ENCODE peak calls at places on chromosomes 1 and 21, in five cellular contexts. E is neural progenitor cell, O is GM23338, S is keratinocyte, I is fibroblast of lung. V is an unnamed sample.

GRCh38 chr1:226064168-226064815 is 1.8 kb downstream of the H3-3A start:
- DNase-seq in E (no peak), O (no peak), S (no peak), I (peak), V (peak)

GRCh38 chr1:27935721-27936120 is 921 bp downstream of the SMPDL3B start:
- DNase-seq in E (no peak), O (no peak), S (no peak), I (no peak), V (no peak)

GRCh38 chr1:13808729-13809131 is 108.7 kb downstream of the PRDM2 start:
- DNase-seq in E (peak), O (no peak), S (no peak), I (peak), V (no peak)

GRCh38 chr1:156104065-156104810 is 10.3 kb upstream of the LMNA start:
- DNase-seq in E (no peak), O (peak), S (no peak), I (peak), V (no peak)

GRCh38 chr1:55214903-55215193 is 316 bp downstream of the USP24 start:
- DNase-seq in E (peak), O (peak), S (no peak), I (peak), V (no peak)

GRCh38 chr1:179168526-179168925 is 61.0 kb downstream of the ABL2 start:
- DNase-seq in E (no peak), O (no peak), S (no peak), I (no peak), V (no peak)

GRCh38 chr1:55216078-55216477 is 914 bp upstream of the USP24 start:
- DNase-seq in E (no peak), O (peak), S (no peak), I (no peak), V (no peak)

GRCh38 chr1:79648124-79648523 is 641.6 kb upstream of the ADGRL4 start:
- DNase-seq in E (no peak), O (no peak), S (no peak), I (no peak), V (no peak)

GRCh38 chr1:153386500-153386901 is 4.4 kb downstream of the S100A8 start:
- DNase-seq in E (no peak), O (no peak), S (no peak), I (no peak), V (no peak)

GRCh38 chr21:37266515-37267221 is 466 bp downstream of the VPS26C start:
- DNase-seq in E (peak), O (no peak), S (no peak), I (peak), V (no peak)

GRCh38 chr1:176643536-176643935 is 180.6 kb downstream of the PAPPA2 start:
- DNase-seq in E (no peak), O (no peak), S (no peak), I (peak), V (no peak)

GRCh38 chr1:210556475-210556874 is 227.8 kb downstream of the HHAT start:
- DNase-seq in E (no peak), O (no peak), S (no peak), I (no peak), V (no peak)

GRCh38 chr1:117244306-117244705 is 33.6 kb upstream of the VTCN1 start:
- DNase-seq in E (no peak), O (no peak), S (no peak), I (no peak), V (no peak)

GRCh38 chr1:46401964-46402626 is 8.0 kb downstream of the FAAH start:
- DNase-seq in E (peak), O (peak), S (peak), I (peak), V (no peak)

GRCh38 chr1:113654883-113655282 is 104.4 kb downstream of the PHTF1 start:
- DNase-seq in E (no peak), O (no peak), S (no peak), I (no peak), V (no peak)

GRCh38 chr1:183822081-183822611 is 17.2 kb downstream of the RGL1 start:
- DNase-seq in E (no peak), O (no peak), S (no peak), I (peak), V (no peak)

GRCh38 chr1:27570823-27571222 is 33.1 kb downstream of the AHDC1 start:
- DNase-seq in E (peak), O (peak), S (no peak), I (no peak), V (no peak)

GRCh38 chr1:240004086-240004749 is 87.5 kb upstream of the FMN2 start:
- DNase-seq in E (peak), O (peak), S (no peak), I (no peak), V (peak)

GRCh38 chr1:53549781-53550180 is 90.6 kb downstream of the DMRTB1 start:
- DNase-seq in E (no peak), O (no peak), S (no peak), I (no peak), V (no peak)

GRCh38 chr1:228379165-228379460 is 27.5 kb downstream of the TRIM11 start:
- DNase-seq in E (peak), O (peak), S (no peak), I (peak), V (no peak)

GRCh38 chr1:56502700-56503245 is 76.6 kb downstream of the PLPP3 start:
- DNase-seq in E (no peak), O (no peak), S (no peak), I (peak), V (no peak)

GRCh38 chr1:12180315-12180714 is 13.5 kb downstream of the TNFRSF1B start:
- DNase-seq in E (no peak), O (no peak), S (no peak), I (no peak), V (no peak)

GRCh38 chr1:21536223-21536622 is 27.0 kb downstream of the ALPL start:
- DNase-seq in E (no peak), O (no peak), S (no peak), I (no peak), V (no peak)

GRCh38 chr1:114453361-114453784 is 57.6 kb downstream of the TRIM33 start:
- DNase-seq in E (no peak), O (no peak), S (no peak), I (no peak), V (no peak)

GRCh38 chr1:21541835-21542234 is 32.6 kb downstream of the ALPL start:
- DNase-seq in E (no peak), O (no peak), S (no peak), I (peak), V (no peak)

DNA sequence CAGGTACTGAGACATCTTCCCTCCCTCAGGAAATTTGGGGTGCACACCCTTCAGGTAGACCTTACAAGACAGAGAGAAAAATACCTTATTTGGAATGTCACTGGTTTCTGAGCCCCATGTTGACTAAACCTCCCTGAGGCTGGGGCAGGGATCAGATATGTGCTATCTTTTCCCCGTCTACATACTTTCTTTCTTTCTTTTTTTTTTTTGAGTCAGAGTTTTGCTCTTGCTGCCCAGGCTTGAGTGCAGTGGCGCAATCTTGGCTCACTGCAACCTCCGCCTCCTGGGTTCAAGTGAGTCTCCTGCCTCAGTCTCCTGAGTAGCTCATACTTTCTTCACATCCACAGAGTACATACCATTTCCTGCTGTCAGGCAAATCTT is 1.6 kb downstream of the CYB5R1 start:
- DNase-seq in E (no peak), O (no peak), S (peak), I (no peak), V (no peak)
- H3K4me2 ChIP-seq in E (no peak), O (no peak), S (peak), I (no peak), V (peak)

DNA sequence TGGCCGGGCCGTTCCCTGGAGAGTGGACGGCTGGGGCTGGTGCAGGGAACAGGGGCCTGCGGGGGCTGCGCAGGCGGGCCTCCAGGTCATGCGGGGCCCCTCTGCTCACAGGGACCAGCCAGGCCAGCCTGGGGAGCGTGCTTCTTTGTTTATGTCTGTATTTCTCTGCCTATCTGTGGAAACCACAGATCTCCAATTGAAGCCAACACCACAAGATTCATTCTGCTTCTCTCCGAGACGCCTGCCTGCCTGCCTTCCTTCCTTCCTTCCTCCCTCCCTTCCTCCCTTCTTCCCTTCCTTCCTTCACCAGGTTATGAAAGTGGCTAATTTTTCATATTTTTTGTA is 39.9 kb upstream of the HMGN1 start:
- DNase-seq in E (no peak), O (no peak), S (no peak), I (no peak), V (no peak)
- H3K4me3 ChIP-seq in E (peak), O (peak), S (no peak), I (no peak), V (peak)

DNA sequence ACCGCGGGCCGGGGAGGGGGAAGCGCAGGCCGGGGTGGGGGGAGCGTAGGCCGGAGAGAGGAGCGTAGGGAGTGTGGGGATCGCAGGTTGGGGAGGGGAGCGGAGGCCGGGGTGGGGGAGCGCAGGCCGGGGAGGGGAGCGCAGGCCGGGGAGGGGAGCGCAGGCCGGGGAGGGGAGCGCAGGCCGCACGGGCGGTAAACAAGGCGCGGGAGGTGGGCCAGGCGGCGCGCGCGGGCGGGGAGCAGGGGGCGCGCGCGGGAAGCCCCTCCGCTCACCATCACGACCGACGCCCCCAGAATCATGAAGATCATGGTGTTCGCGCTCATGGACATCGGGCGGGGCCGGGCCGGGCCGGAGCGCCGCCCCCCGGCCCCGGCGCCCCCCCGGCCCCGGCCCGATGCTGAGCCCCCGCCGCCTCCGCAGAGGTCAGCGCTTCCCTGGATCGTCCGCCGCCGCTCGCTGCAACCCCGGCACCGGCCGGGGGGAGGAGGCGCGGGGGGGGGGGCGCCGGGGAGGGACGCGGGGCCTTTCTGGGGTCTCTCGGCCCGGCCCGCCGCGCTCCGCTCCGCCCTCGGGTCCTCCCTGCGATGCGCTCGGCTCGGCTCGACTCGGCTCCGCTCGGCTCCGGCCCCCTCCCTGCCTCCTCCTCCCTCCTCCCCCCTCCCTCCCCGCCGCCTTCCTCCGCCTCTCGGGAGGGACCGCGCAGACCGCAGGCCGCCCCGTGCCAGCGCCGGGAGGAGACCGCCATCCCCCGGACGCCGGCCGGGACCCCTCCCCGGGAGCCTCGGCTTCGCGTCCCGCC is at the start of gene TMEM240:
- DNase-seq in E (peak), O (peak), S (no peak), I (peak), V (no peak)
- H3K4me2 ChIP-seq in E (peak), O (peak), S (no peak), I (peak), V (no peak)

GRCh38 chr1:23528245-23528978 is 2.6 kb downstream of the E2F2 start:
- DNase-seq in E (no peak), O (no peak), S (no peak), I (peak), V (peak)

GRCh38 chr1:23527366-23527765 is 3.7 kb downstream of the E2F2 start:
- DNase-seq in E (no peak), O (no peak), S (no peak), I (no peak), V (no peak)

GRCh38 chr1:23530750-23531651 is at the start of gene E2F2:
- DNase-seq in E (peak), O (peak), S (no peak), I (peak), V (peak)

GRCh38 chr1:23530089-23530749 is 814 bp downstream of the E2F2 start:
- DNase-seq in E (peak), O (no peak), S (no peak), I (no peak), V (peak)

DNA sequence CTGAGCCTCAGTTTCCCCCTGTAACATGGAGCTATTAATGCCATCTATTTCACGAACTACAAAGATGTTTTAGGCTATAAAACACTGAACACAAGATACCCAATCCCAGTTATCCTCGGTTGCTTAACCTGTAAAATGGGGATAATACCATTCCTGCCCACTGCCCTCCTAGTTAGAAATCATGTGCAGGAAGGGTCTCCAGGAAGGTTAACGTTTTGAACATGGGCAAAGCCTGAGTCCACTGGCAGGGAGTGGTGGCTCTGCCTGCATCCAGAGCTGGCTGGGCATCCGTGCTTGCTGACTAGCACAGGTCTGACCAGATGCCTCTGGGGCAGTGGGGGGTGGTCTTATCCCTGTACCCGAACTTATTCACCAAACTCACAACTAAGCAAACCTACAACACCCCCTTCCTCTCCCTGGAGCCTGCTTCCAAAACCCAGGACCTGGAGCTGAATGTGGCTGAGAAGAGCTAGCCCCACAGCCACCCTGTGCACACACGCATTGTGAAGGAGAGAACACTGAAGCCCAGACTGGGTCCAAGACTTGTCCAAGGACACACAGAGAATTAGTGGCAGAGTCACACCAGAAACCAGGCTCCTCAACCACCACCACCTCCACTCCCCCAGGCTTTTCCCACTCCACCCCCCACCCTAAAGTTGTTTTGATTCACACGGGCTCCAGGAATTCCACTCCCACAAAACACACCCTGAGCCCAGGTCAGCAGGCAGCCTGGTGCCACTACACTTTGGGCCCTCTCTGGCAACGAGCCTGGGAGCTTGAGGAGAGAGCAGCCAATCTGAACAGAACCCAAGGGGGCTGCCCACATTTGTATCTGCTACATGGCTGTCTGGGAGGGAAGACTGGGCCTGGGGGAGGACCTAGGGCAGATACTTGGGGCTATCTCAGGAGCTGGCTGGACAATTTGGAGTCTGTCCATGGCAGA is 1.6 kb downstream of the E2F2 start:
- DNase-seq in E (no peak), O (no peak), S (no peak), I (no peak), V (peak)
- H3K4me3 ChIP-seq in E (peak), O (peak), S (no peak), I (no peak), V (peak)

GRCh38 chr21:14538477-14538876 is 7.6 kb downstream of the SAMSN1 start:
- DNase-seq in E (no peak), O (no peak), S (no peak), I (no peak), V (no peak)

GRCh38 chr21:14545906-14546480 is at the start of gene SAMSN1:
- DNase-seq in E (no peak), O (no peak), S (no peak), I (no peak), V (peak)

GRCh38 chr21:14543983-14544382 is 2.1 kb downstream of the SAMSN1 start:
- DNase-seq in E (no peak), O (no peak), S (no peak), I (no peak), V (no peak)

GRCh38 chr21:14541840-14542495 is 4.1 kb downstream of the SAMSN1 start:
- DNase-seq in E (no peak), O (no peak), S (no peak), I (no peak), V (peak)

GRCh38 chr21:14542638-14543037 is 3.5 kb downstream of the SAMSN1 start:
- DNase-seq in E (no peak), O (no peak), S (no peak), I (no peak), V (no peak)
- H3K4me2 ChIP-seq in E (no peak), O (no peak), S (no peak), I (no peak), V (peak)

GRCh38 chr1:230340778-230341546 is 85.2 kb downstream of the PGBD5 start:
- DNase-seq in E (no peak), O (no peak), S (no peak), I (no peak), V (no peak)

GRCh38 chr1:230350208-230350921 is 75.8 kb downstream of the PGBD5 start:
- DNase-seq in E (no peak), O (no peak), S (no peak), I (peak), V (no peak)

GRCh38 chr1:230348386-230349022 is 77.6 kb downstream of the PGBD5 start:
- DNase-seq in E (no peak), O (no peak), S (no peak), I (no peak), V (no peak)

GRCh38 chr1:230342019-230342418 is 84.1 kb downstream of the PGBD5 start:
- DNase-seq in E (no peak), O (no peak), S (no peak), I (no peak), V (no peak)

DNA sequence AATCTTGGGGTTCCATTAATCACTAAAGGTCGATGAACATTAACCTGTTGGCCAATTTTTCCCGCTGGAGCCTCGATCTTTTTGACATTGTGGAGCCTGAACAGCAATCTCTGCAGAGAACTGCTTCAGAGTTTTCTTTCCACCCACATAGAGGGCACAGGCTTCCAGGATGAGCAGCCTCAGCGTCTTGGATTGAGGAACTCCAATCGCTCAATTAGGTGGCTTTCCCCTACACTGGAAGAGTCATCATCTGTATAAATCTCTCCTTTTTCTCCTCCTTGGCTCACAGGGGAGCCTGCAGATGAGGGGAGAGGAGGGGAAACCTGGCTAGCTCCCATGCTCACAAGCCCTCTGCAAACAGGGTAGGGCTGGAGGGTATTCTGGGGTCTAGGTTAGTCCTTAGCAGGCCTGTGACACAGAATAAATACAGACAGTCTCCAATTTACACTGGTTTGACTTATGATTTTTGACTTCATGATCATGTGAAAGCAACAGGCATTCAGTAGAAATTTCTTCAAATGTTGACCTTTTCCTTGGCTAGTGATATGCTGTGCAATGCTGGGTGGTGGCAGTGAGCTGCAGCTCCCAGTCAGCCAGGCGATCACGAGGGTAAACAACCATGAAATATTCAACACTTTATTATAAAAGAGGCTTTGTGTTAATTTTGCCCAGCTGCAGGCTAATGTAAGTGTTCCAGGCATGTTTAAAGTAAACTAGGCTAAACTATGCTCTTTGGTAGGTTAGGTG is 80.8 kb downstream of the PGBD5 start:
- DNase-seq in E (no peak), O (no peak), S (no peak), I (no peak), V (no peak)
- H3K4me3 ChIP-seq in E (no peak), O (no peak), S (no peak), I (no peak), V (no peak)

DNA sequence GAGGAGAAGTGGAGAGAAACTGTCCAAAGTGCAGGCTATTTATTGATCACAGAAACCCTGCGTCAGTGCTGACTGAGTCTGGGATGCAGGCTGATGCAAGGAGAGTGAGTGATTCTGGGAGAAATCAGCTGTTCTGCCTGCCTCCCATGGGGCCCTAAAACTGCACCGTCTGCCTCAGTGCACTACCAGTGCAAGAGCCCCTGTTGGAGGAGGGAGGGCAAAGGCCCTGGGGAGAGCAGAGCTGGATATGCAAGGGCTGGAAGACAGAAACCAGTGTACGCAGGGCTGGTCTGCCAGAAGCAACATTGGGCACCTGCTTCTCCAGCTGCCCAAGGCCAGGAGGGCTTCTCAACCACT is 42.5 kb downstream of the C1orf198 start:
- DNase-seq in E (no peak), O (no peak), S (no peak), I (no peak), V (no peak)
- H3K4me2 ChIP-seq in E (no peak), O (no peak), S (no peak), I (no peak), V (no peak)

GRCh38 chr1:9495854-9496374 is 43.4 kb upstream of the SLC25A33 start:
- DNase-seq in E (no peak), O (no peak), S (no peak), I (no peak), V (no peak)

GRCh38 chr1:9505142-9505541 is 34.1 kb upstream of the SLC25A33 start:
- DNase-seq in E (peak), O (no peak), S (no peak), I (no peak), V (no peak)

GRCh38 chr1:9506901-9507300 is 32.4 kb upstream of the SLC25A33 start:
- DNase-seq in E (no peak), O (no peak), S (no peak), I (no peak), V (no peak)

GRCh38 chr1:9503001-9503675 is 36.1 kb upstream of the SLC25A33 start:
- DNase-seq in E (no peak), O (peak), S (no peak), I (no peak), V (no peak)

GRCh38 chr1:9500756-9501754 is 38.2 kb upstream of the SLC25A33 start:
- DNase-seq in E (no peak), O (no peak), S (no peak), I (no peak), V (no peak)
- H3K4me3 ChIP-seq in E (no peak), O (no peak), S (no peak), I (no peak), V (no peak)